ENCODE peak calls at places on chromosomes 7 and 10, in ten cellular contexts. G, H, B, M, Q, J, K, A, I and Z are unnamed samples.

GRCh38 chr7:2517004-2517403 is 2.6 kb upstream of the LFNG start:
- DNase-seq in G (no peak), H (no peak), B (no peak), M (no peak), Q (peak; percentile 49), J (no peak), K (no peak), A (no peak), I (no peak), Z (peak; percentile 88)

GRCh38 chr10:48547061-48547895 is 57.6 kb downstream of the ARHGAP22 start:
- DNase-seq in G (no peak), H (no peak), B (no peak), M (peak; percentile 50), Q (no peak), J (no peak), K (no peak), A (no peak), I (no peak), Z (no peak)

GRCh38 chr7:67022501-67022900 is 25.9 kb downstream of the TYW1 start:
- DNase-seq in G (no peak), H (no peak), B (no peak), M (no peak), Q (no peak), J (no peak), K (no peak), A (no peak), I (no peak), Z (no peak)

GRCh38 chr10:48287417-48288391 is 13.2 kb upstream of the FRMPD2 start:
- DNase-seq in G (no peak), H (no peak), B (no peak), M (no peak), Q (no peak), J (no peak), K (peak; percentile 34), A (peak; percentile 69), I (no peak), Z (no peak)

GRCh38 chr10:113059001-113059780 is 109.1 kb downstream of the TCF7L2 start:
- DNase-seq in G (peak; percentile 63), H (no peak), B (no peak), M (no peak), Q (no peak), J (no peak), K (peak; percentile 39), A (no peak), I (no peak), Z (no peak)

GRCh38 chr7:100016209-100016901 is 959 bp downstream of the ZKSCAN1 start:
- DNase-seq in G (no peak), H (no peak), B (no peak), M (no peak), Q (no peak), J (no peak), K (peak; percentile 24), A (no peak), I (peak; percentile 49), Z (peak; percentile 9)

GRCh38 chr10:29243750-29244149 is 45.1 kb upstream of the LYZL1 start:
- DNase-seq in G (no peak), H (no peak), B (no peak), M (no peak), Q (peak; percentile 68), J (no peak), K (no peak), A (no peak), I (no peak), Z (no peak)

GRCh38 chr10:5971315-5971832 is 6.0 kb downstream of the IL15RA start:
- DNase-seq in G (no peak), H (no peak), B (peak; percentile 40), M (no peak), Q (no peak), J (no peak), K (peak; percentile 65), A (no peak), I (no peak), Z (no peak)

GRCh38 chr7:128068785-128069184 is 37.5 kb upstream of the LRRC4 start:
- DNase-seq in G (no peak), H (no peak), B (no peak), M (no peak), Q (no peak), J (no peak), K (no peak), A (no peak), I (no peak), Z (no peak)
- H3K27ac ChIP-seq in G (no peak overlapping the region), H (no peak overlapping the region), B (no peak overlapping the region), M (no peak overlapping the region), Q (no peak overlapping the region), J (no peak overlapping the region), K (no peak overlapping the region), A (no peak overlapping the region), I (no peak overlapping the region), Z (no peak overlapping the region)

GRCh38 chr7:130958846-130959245 is 224.8 kb upstream of the KLF14 start:
- DNase-seq in G (no peak), H (no peak), B (no peak), M (no peak), Q (no peak), J (no peak), K (no peak), A (no peak), I (no peak), Z (no peak)

GRCh38 chr7:130957722-130958360 is 223.8 kb upstream of the KLF14 start:
- DNase-seq in G (no peak), H (no peak), B (no peak), M (no peak), Q (no peak), J (no peak), K (no peak), A (no peak), I (no peak), Z (no peak)

GRCh38 chr7:130961128-130961601 is 227.2 kb upstream of the KLF14 start:
- DNase-seq in G (no peak), H (no peak), B (no peak), M (no peak), Q (no peak), J (no peak), K (no peak), A (no peak), I (no peak), Z (peak; percentile 28)

GRCh38 chr7:130960208-130960988 is 226.4 kb upstream of the KLF14 start:
- DNase-seq in G (no peak), H (peak; percentile 89), B (peak; percentile 38), M (no peak), Q (no peak), J (no peak), K (peak; percentile 32), A (no peak), I (no peak), Z (peak; percentile 97)

GRCh38 chr7:130959743-130960207 is 225.8 kb upstream of the KLF14 start:
- DNase-seq in G (no peak), H (no peak), B (no peak), M (no peak), Q (peak; percentile 70), J (no peak), K (no peak), A (no peak), I (no peak), Z (peak; percentile 83)
- TF ChIP-seq CTCF in G (no peak), H (peak; percentile 84), B (no peak), M (no peak), Q (peak; percentile 61), J (peak; percentile 14), K (no peak), A (peak; percentile 35), I (no peak), Z (peak; percentile 76)

DNA sequence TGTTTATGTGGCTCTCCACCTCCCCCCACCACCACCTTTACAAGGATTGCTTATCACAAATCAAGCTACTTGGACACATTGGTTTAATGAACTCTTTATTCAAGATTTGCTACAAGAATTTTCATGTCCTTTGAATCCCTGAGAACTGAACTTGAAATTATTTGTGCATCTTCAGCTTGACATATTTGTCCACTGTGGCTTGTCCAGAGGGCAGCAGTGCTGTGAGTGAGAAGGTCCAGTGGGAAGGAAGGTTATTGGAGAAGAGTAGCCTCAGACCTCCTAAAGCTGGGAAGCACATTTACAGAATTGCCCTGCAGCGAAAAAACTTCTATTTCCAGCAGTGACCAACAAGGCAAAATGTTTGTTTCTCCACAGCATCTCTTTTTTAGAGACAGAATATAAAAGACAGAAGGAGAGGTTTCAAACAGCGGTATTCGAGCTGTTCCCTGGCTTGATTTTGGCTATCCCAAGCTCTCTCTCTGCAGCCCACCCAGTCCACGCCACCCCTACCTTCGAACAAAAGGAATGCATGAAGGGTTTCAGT is 2.2 kb upstream of the HOXA11 start:
- DNase-seq in G (no peak), H (no peak), B (no peak), M (peak; percentile 7), Q (no peak), J (no peak), K (no peak), A (no peak), I (no peak), Z (no peak)
- H3K4me3 ChIP-seq in G (peak overlapping the region; percentile 39), H (no peak overlapping the region), B (no peak overlapping the region), M (no peak overlapping the region), Q (peak overlapping the region; percentile 48), J (no peak overlapping the region), K (peak overlapping the region; percentile 38), A (no peak overlapping the region), I (no peak overlapping the region), Z (no peak overlapping the region)

GRCh38 chr7:27607210-27607606 is 55.5 kb downstream of the HIBADH start:
- DNase-seq in G (no peak), H (no peak), B (no peak), M (no peak), Q (no peak), J (no peak), K (no peak), A (no peak), I (no peak), Z (no peak)

GRCh38 chr7:27611043-27611442 is 51.6 kb downstream of the HIBADH start:
- DNase-seq in G (no peak), H (no peak), B (peak; percentile 58), M (no peak), Q (no peak), J (no peak), K (no peak), A (no peak), I (no peak), Z (no peak)

GRCh38 chr7:27605689-27606269 is 56.9 kb downstream of the HIBADH start:
- DNase-seq in G (no peak), H (peak; percentile 28), B (no peak), M (no peak), Q (peak; percentile 43), J (no peak), K (peak; percentile 49), A (no peak), I (no peak), Z (peak; percentile 41)

GRCh38 chr7:27606270-27607209 is 56.1 kb downstream of the HIBADH start:
- DNase-seq in G (no peak), H (peak; percentile 17), B (no peak), M (no peak), Q (no peak), J (no peak), K (peak; percentile 70), A (no peak), I (no peak), Z (peak; percentile 43)

DNA sequence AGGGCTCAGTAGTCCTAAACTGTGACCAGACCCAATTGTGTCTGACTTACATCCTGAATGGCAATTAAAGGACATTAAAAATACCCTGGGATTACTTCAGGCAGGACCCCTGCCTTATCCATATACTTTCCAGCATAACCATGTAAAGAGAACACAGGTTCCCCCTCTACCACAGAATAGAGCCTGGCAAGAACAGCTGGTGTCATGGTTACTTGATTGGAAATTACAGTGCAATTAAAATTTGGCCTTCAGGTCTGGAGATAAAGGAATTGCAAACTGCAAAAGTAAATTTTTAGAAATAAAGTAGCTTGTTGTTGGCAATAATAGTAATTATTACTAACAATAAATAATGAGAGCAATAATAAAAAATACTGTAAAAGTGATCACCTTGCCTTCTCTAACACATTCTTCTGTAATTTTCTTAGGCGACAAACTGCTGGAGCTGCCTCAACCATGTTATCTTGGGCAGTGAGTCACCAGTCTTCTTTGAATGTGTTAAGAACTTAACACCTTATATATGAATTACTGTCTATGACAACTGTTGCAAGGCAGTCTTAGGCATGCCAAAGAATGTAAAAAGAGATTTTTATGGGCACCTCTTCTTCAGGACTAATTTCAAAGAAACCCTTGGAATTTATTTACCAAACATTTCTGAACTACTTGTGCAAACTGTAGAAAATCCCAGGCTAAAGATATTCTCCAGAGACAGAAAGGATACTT is 53.7 kb downstream of the HIBADH start:
- DNase-seq in G (no peak), H (no peak), B (no peak), M (no peak), Q (no peak), J (no peak), K (peak; percentile 16), A (no peak), I (no peak), Z (peak; percentile 20)
- H3K27ac ChIP-seq in G (no peak overlapping the region), H (peak overlapping the region; percentile 34), B (no peak overlapping the region), M (no peak overlapping the region), Q (no peak overlapping the region), J (no peak overlapping the region), K (no peak overlapping the region), A (no peak overlapping the region), I (no peak overlapping the region), Z (no peak overlapping the region)